ENCODE peak calls at places on chromosomes 3 and 15, in five cellular contexts. G, M, L, B and I are unnamed samples.

GRCh38 chr3:168647582-168647981 is 551.9 kb upstream of the GOLIM4 start:
- DNase-seq in B (no peak), M (no peak), L (peak; percentile 18), G (no peak), I (no peak)

GRCh38 chr3:64932666-64933342 is 245.0 kb upstream of the ADAMTS9 start:
- DNase-seq in L (no peak), M (no peak), G (no peak), B (no peak), I (no peak)

GRCh38 chr3:129277829-129278271 is 820 bp upstream of the HMCES start:
- DNase-seq in L (no peak), G (no peak), B (no peak), M (no peak), I (no peak)

GRCh38 chr15:80489030-80489594 is 84.9 kb downstream of the ARNT2 start:
- DNase-seq in G (no peak), B (no peak), L (no peak), M (no peak), I (no peak)

GRCh38 chr3:6526321-6526720 is 334.6 kb upstream of the GRM7 start:
- DNase-seq in B (no peak), G (no peak), M (no peak), L (no peak), I (no peak)

GRCh38 chr15:31893770-31894169 is 136.5 kb upstream of the CHRNA7 start:
- DNase-seq in M (no peak), G (no peak), L (no peak), B (no peak), I (no peak)

GRCh38 chr3:176879710-176880109 is 317.6 kb downstream of the TBL1XR1 start:
- DNase-seq in G (no peak), B (no peak), M (no peak), L (no peak), I (no peak)

GRCh38 chr15:58830556-58830955 is 59.5 kb downstream of the MINDY2 start:
- DNase-seq in L (no peak), B (no peak), G (no peak), M (no peak), I (no peak)

GRCh38 chr3:6578526-6578925 is 282.4 kb upstream of the GRM7 start:
- DNase-seq in B (no peak), G (no peak), L (no peak), M (no peak), I (no peak)

GRCh38 chr15:66823601-66824000 is 121.6 kb downstream of the SMAD6 start:
- DNase-seq in B (no peak), M (no peak), L (no peak), G (no peak), I (no peak)

GRCh38 chr3:59300727-59301134 is 250.9 kb upstream of the CFAP20DC start:
- DNase-seq in B (no peak), M (no peak), L (no peak), G (no peak), I (no peak)

GRCh38 chr3:54122046-54122801 is at the start of gene CACNA2D3:
- DNase-seq in M (no peak), L (peak; percentile 10), G (no peak), B (no peak), I (no peak)

GRCh38 chr15:45377630-45378148 is 655 bp downstream of the GATM start:
- DNase-seq in M (no peak), B (no peak), L (no peak), G (no peak), I (peak; percentile 47)

GRCh38 chr3:69197922-69198540 is 75.6 kb upstream of the LMOD3 start:
- DNase-seq in L (no peak), M (peak; percentile 47), B (no peak), G (peak; percentile 67), I (no peak)

GRCh38 chr15:53536479-53537120 is 222.9 kb downstream of the WDR72 start:
- DNase-seq in M (no peak), L (no peak), G (no peak), B (no peak), I (no peak)

GRCh38 chr3:126370055-126370454 is 12.8 kb upstream of the KLF15 start:
- DNase-seq in L (no peak), M (no peak), G (no peak), B (no peak), I (peak; percentile 14)